ENCODE peak calls at places on chromosome X, in five cellular contexts. O, P, J, Y and Q are unnamed samples.

GRCh38 chrX:15203694-15204093 is 66.2 kb downstream of the ASB9 start:
- DNase-seq in J (no peak), P (no peak), Y (no peak), O (no peak), Q (no peak)

GRCh38 chrX:28349888-28350287 is 237.4 kb upstream of the IL1RAPL1 start:
- DNase-seq in J (no peak), O (no peak), P (no peak), Y (no peak), Q (no peak)

GRCh38 chrX:30702736-30703135 is 49.5 kb downstream of the GK start:
- DNase-seq in Y (no peak), J (no peak), P (no peak), O (no peak), Q (no peak)

GRCh38 chrX:38282044-38282443 is 45.3 kb downstream of the RPGR start:
- DNase-seq in J (no peak), P (no peak), Y (no peak), O (no peak), Q (no peak)

GRCh38 chrX:23511783-23512182 is 155.5 kb upstream of the PRDX4 start:
- DNase-seq in Y (no peak), P (no peak), O (no peak), J (no peak), Q (no peak)

GRCh38 chrX:149717803-149718202 is 5.9 kb downstream of the MAGEA11 start:
- DNase-seq in O (no peak), J (no peak), P (no peak), Y (no peak), Q (no peak)

GRCh38 chrX:118974088-118974907 is at the start of gene LONRF3:
- DNase-seq in J (peak), P (peak), O (peak), Y (peak), Q (peak)

GRCh38 chrX:16348286-16348685 is 181.0 kb downstream of the MAGEB17 start:
- DNase-seq in J (no peak), O (no peak), P (no peak), Y (no peak), Q (no peak)

GRCh38 chrX:150692296-150692695 is 900 bp upstream of the MTMR1 start:
- DNase-seq in Y (no peak), P (no peak), J (no peak), O (no peak), Q (no peak)

GRCh38 chrX:72002886-72003285 is 92.2 kb downstream of the NHSL2 start:
- DNase-seq in Y (no peak), O (no peak), P (no peak), J (no peak), Q (no peak)

GRCh38 chrX:134949271-134949670 is 41.5 kb upstream of the SMIM10 start:
- DNase-seq in P (no peak), J (no peak), Y (peak), O (no peak), Q (no peak)